ENCODE peak calls at places on chromosomes 16 and 17, in nine cellular contexts. H is kidney epithelial cell, I is right lobe of liver, Q is lung, L is fibroblast of lung, E is IMR-90, G is kidney, V is HCT116, C is uterus. U is an unnamed sample.

GRCh38 chr16:83968483-83968865 is 430 bp downstream of the NECAB2 start:
- DNase-seq in H (no peak), L (no peak), Q (no peak), C (no peak), E (no peak), V (no peak), I (no peak), G (no peak), U (no peak)

GRCh38 chr16:85531516-85531915 is 81.6 kb upstream of the GSE1 start:
- DNase-seq in H (no peak), V (no peak), E (no peak), Q (no peak), L (no peak), I (no peak), C (no peak), G (peak; percentile 71), U (no peak)

GRCh38 chr17:14664511-14664910 is 363.6 kb downstream of the HS3ST3B1 start:
- DNase-seq in E (no peak), L (no peak), G (no peak), Q (no peak), H (no peak), I (no peak), C (no peak), V (no peak), U (no peak)

GRCh38 chr16:88830250-88830649 is 18.5 kb upstream of the APRT start:
- DNase-seq in G (peak; percentile 92), C (no peak), L (peak; percentile 69), Q (no peak), V (no peak), E (no peak), H (no peak), I (no peak), U (no peak)

GRCh38 chr17:72599891-72600290 is 479.1 kb downstream of the SOX9 start:
- DNase-seq in G (no peak), L (no peak), E (no peak), I (no peak), C (no peak), V (no peak), H (no peak), Q (no peak), U (no peak)

GRCh38 chr16:28609631-28610594 is at the start of gene SULT1A1:
- DNase-seq in V (no peak), H (no peak), C (peak; percentile 31), I (peak; percentile 97), G (peak; percentile 83), L (no peak), Q (peak; percentile 86), E (no peak), U (peak; percentile 92)

GRCh38 chr16:17302620-17303019 is 168.1 kb downstream of the XYLT1 start:
- DNase-seq in L (no peak), I (no peak), C (no peak), Q (no peak), V (no peak), E (no peak), G (no peak), H (no peak), U (no peak)

GRCh38 chr16:11253009-11253994 is 2.7 kb downstream of the SOCS1 start:
- DNase-seq in E (peak; percentile 84), V (no peak), L (peak; percentile 73), C (no peak), H (no peak), I (no peak), Q (no peak), G (no peak), U (no peak)

GRCh38 chr17:18859256-18859655 is 1.3 kb downstream of the PRPSAP2 start:
- DNase-seq in E (peak; percentile 73), Q (no peak), H (no peak), V (no peak), G (no peak), I (no peak), L (peak; percentile 43), C (no peak), U (no peak)

GRCh38 chr16:30184430-30185140 is 1.2 kb downstream of the CORO1A start:
- DNase-seq in Q (peak; percentile 43), G (peak; percentile 73), H (no peak), E (no peak), V (no peak), I (peak; percentile 59), C (peak; percentile 18), L (no peak), U (peak; percentile 31)

GRCh38 chr17:42096360-42097111 is 1.7 kb downstream of the ZNF385C start:
- DNase-seq in L (no peak), V (no peak), G (no peak), Q (no peak), E (no peak), H (no peak), I (no peak), C (no peak), U (no peak)
- TF ChIP-seq CTCF in L (no peak), V (no peak), G (no peak), Q (no peak), E (no peak), H (no peak), I (no peak), C (no peak), U (no peak)

DNA sequence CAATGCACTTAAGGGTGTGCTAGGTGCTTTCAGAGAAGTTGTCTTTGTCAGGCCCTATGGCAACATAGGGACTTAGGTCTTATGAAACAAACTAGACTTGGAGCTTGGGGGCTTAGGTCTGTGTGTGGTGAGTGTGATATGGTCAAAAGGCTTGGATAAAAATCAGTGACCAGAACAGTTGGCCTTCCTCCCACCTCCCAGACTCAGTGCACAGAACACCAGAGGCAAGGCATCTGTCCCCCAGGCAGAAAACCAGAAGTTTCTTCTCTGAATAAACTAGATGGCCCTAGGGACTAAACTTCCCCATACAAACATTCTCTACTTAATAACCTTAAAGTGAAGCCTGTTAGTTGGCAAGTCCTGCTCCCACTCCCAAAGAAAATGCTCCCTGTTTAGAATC is 39.1 kb upstream of the PMFBP1 start:
- DNase-seq in I (no peak), C (no peak), Q (no peak), V (no peak), E (no peak), H (no peak), G (no peak), L (no peak), U (no peak)
- H3K36me3 ChIP-seq in I (no peaks in the 10 kb centered on the region), C (no peaks in the 10 kb centered on the region), Q (no peaks in the 10 kb centered on the region), V (no peaks in the 10 kb centered on the region), E (no peaks in the 10 kb centered on the region), H (no peaks in the 10 kb centered on the region), G (no peaks in the 10 kb centered on the region), L (no peaks in the 10 kb centered on the region), U (no peaks in the 10 kb centered on the region)

GRCh38 chr16:82454152-82454551 is 172.6 kb upstream of the CDH13 start:
- DNase-seq in L (no peak), V (no peak), I (no peak), G (no peak), H (no peak), C (no peak), E (no peak), Q (no peak), U (no peak)
- TF ChIP-seq CTCF in L (no peak), V (no peak), I (no peak), G (no peak), H (no peak), C (no peak), E (no peak), Q (no peak), U (no peak)

GRCh38 chr17:21258593-21258992 is 5.4 kb upstream of the NATD1 start:
- DNase-seq in E (no peak), G (no peak), H (no peak), C (no peak), L (no peak), V (no peak), Q (no peak), I (no peak), U (no peak)
- H3K36me3 ChIP-seq in E (no peaks in the 10 kb centered on the region), G (no peaks in the 10 kb centered on the region), H (no peaks in the 10 kb centered on the region), C (no peaks in the 10 kb centered on the region), L (no peaks in the 10 kb centered on the region), V (no peaks in the 10 kb centered on the region), Q (no peaks in the 10 kb centered on the region), I (no peaks in the 10 kb centered on the region), U (no peaks in the 10 kb centered on the region)

GRCh38 chr17:36534881-36535668 is at the start of gene PIGW:
- DNase-seq in I (peak; percentile 91), Q (peak; percentile 88), E (peak; percentile 85), L (peak; percentile 87), V (peak; percentile 78), C (peak; percentile 88), H (peak; percentile 63), G (peak; percentile 96), U (peak; percentile 89)
- TF ChIP-seq CTCF in I (no peak), Q (no peak), E (no peak), L (no peak), V (no peak), C (peak; percentile 4), H (no peak), G (no peak), U (no peak)

GRCh38 chr17:7341842-7342241 is 5.5 kb downstream of the ACAP1 start:
- DNase-seq in V (no peak), C (no peak), E (no peak), G (no peak), I (no peak), H (no peak), Q (no peak), L (no peak), U (no peak)

GRCh38 chr17:7347630-7348477 is 4.1 kb upstream of the KCTD11 start:
- DNase-seq in C (no peak), L (no peak), I (no peak), V (no peak), Q (no peak), H (no peak), G (no peak), E (no peak), U (no peak)

GRCh38 chr17:7340179-7340578 is 3.9 kb downstream of the ACAP1 start:
- DNase-seq in C (no peak), E (peak; percentile 16), G (no peak), V (no peak), Q (no peak), I (no peak), H (no peak), L (peak; percentile 31), U (no peak)

GRCh38 chr17:7346761-7347614 is 5.0 kb upstream of the KCTD11 start:
- DNase-seq in I (no peak), E (no peak), H (no peak), L (no peak), V (no peak), Q (no peak), C (no peak), G (no peak), U (no peak)

GRCh38 chr17:7343250-7343649 is 6.9 kb downstream of the ACAP1 start:
- DNase-seq in E (no peak), Q (no peak), C (no peak), I (no peak), H (no peak), G (no peak), V (no peak), L (no peak), U (no peak)
- H3K36me3 ChIP-seq in E (no peaks in the 10 kb centered on the region), Q (no peaks in the 10 kb centered on the region), C (no peaks in the 10 kb centered on the region), I (no peaks in the 10 kb centered on the region), H (no peaks in the 10 kb centered on the region), G (no peaks in the 10 kb centered on the region), V (no peaks in the 10 kb centered on the region), L (no peaks in the 10 kb centered on the region), U (no peaks in the 10 kb centered on the region)

GRCh38 chr16:68389006-68389405 is 59.3 kb downstream of the SMPD3 start:
- DNase-seq in G (peak; percentile 51), V (no peak), Q (no peak), C (no peak), H (no peak), E (no peak), L (no peak), I (no peak), U (no peak)
- TF ChIP-seq CTCF in G (no peak), V (no peak), Q (no peak), C (no peak), H (no peak), E (no peak), L (no peak), I (no peak), U (no peak)

U was measured in stomach.